ENCODE peak calls at places on chromosomes 5 and 9, in five cellular contexts. I is T-helper 9 cell, L is memory B cell, Y is hippocampal formation, X is SJSA1. T is an unnamed sample.

GRCh38 chr9:1001838-1002237 is 25.4 kb downstream of the DMRT3 start:
- DNase-seq in I (no peak), Y (no peak), L (no peak), X (no peak), T (no peak)

GRCh38 chr5:17289681-17290619 is 72.5 kb downstream of the BASP1 start:
- DNase-seq in Y (no peak), I (no peak), L (no peak), X (no peak), T (no peak)

GRCh38 chr5:56633950-56634349 is 181.4 kb upstream of the MAP3K1 start:
- DNase-seq in Y (no peak), I (no peak), L (no peak), X (no peak), T (no peak)

GRCh38 chr9:18447131-18447530 is 26.8 kb upstream of the ADAMTSL1 start:
- DNase-seq in L (no peak), I (no peak), X (no peak), Y (no peak), T (no peak)

GRCh38 chr9:135116892-135117680 is 29.6 kb downstream of the OLFM1 start:
- DNase-seq in I (no peak), X (no peak), L (no peak), Y (no peak), T (no peak)

GRCh38 chr5:42268630-42269029 is 154.6 kb upstream of the GHR start:
- DNase-seq in L (no peak), Y (no peak), X (no peak), I (no peak), T (no peak)

GRCh38 chr5:124746916-124747769 is 704 bp upstream of the ZNF608 start:
- DNase-seq in X (peak), L (peak), Y (peak), I (no peak), T (no peak)

GRCh38 chr9:131478421-131478868 is 24.3 kb upstream of the POMT1 start:
- DNase-seq in I (peak), Y (no peak), X (no peak), L (peak), T (peak)

GRCh38 chr5:8585230-8586018 is 716.5 kb downstream of the MTRR start:
- DNase-seq in L (no peak), X (no peak), Y (no peak), I (no peak), T (no peak)

GRCh38 chr9:121372563-121373400 is 2.7 kb upstream of the STOM start:
- DNase-seq in Y (no peak), I (no peak), X (no peak), L (no peak), T (no peak)

GRCh38 chr5:16690243-16690839 is 73.5 kb upstream of the RETREG1 start:
- DNase-seq in I (no peak), Y (peak), X (peak), L (no peak), T (no peak)

GRCh38 chr5:163948086-163948666 is 442.8 kb downstream of the MAT2B start:
- DNase-seq in L (no peak), Y (no peak), X (no peak), I (no peak), T (no peak)

GRCh38 chr9:75692309-75692708 is 198.2 kb upstream of the PCSK5 start:
- DNase-seq in Y (no peak), X (no peak), I (no peak), L (no peak), T (no peak)

GRCh38 chr5:135671052-135671451 is 92.3 kb upstream of the CXCL14 start:
- DNase-seq in Y (no peak), I (no peak), X (no peak), L (no peak), T (no peak)

GRCh38 chr9:8552732-8553131 is 753.2 kb upstream of the DMAC1 start:
- DNase-seq in X (no peak), I (no peak), L (no peak), Y (peak), T (no peak)

GRCh38 chr5:75265731-75266130 is 29.1 kb upstream of the ANKRD31 start:
- DNase-seq in I (no peak), X (no peak), Y (peak), L (no peak), T (no peak)

GRCh38 chr5:17314907-17315471 is 97.6 kb downstream of the BASP1 start:
- DNase-seq in Y (no peak), L (no peak), X (no peak), I (no peak), T (no peak)

GRCh38 chr9:17589771-17590170 is 10.9 kb downstream of the SH3GL2 start:
- DNase-seq in Y (no peak), L (no peak), X (no peak), I (no peak), T (no peak)

GRCh38 chr5:147303251-147303650 is 68.4 kb downstream of the STK32A start:
- DNase-seq in I (no peak), Y (no peak), L (no peak), X (no peak), T (no peak)

GRCh38 chr5:176157656-176158055 is 80.6 kb upstream of the SIMC1 start:
- DNase-seq in X (no peak), L (no peak), Y (no peak), I (no peak), T (no peak)

GRCh38 chr5:58106754-58107410 is 353.0 kb downstream of the PLK2 start:
- DNase-seq in I (no peak), X (no peak), Y (no peak), L (no peak), T (no peak)

GRCh38 chr9:4517274-4517673 is 27.0 kb downstream of the SLC1A1 start:
- DNase-seq in X (no peak), L (no peak), I (no peak), Y (no peak), T (no peak)

GRCh38 chr5:157431544-157432200 is 28.3 kb upstream of the NIPAL4 start:
- DNase-seq in L (peak), I (no peak), X (no peak), Y (peak), T (no peak)